ENCODE peak calls at places on chromosomes 3 and 15, in four cellular contexts. C is AG08396; J is activated gamma-delta T cell treated with anti-CD3 and anti-CD28 coated beads, Interleukin-2, amount 50 U/mL, for 16 hours; Q is T-cell. R is an unnamed sample.

GRCh38 chr3:139588450-139588849 is 48.9 kb upstream of the RBP1 start:
- DNase-seq in C (peak), J (no peak), Q (no peak), R (no peak)

GRCh38 chr3:40505599-40506462 is at the start of gene ZNF620:
- DNase-seq in C (peak), J (peak), Q (peak), R (no peak)

GRCh38 chr3:45986303-45986982 is 9.2 kb downstream of the FYCO1 start:
- DNase-seq in C (peak), J (no peak), Q (no peak), R (no peak)

GRCh38 chr3:13237776-13238490 is 164.7 kb upstream of the IQSEC1 start:
- DNase-seq in C (no peak), J (no peak), Q (no peak), R (no peak)

GRCh38 chr3:71008350-71008923 is 575.1 kb downstream of the FOXP1 start:
- DNase-seq in C (no peak), J (no peak), Q (no peak), R (no peak)

GRCh38 chr15:74123131-74123429 is 7.3 kb upstream of the ISLR2 start:
- DNase-seq in C (no peak), J (no peak), Q (no peak), R (no peak)

GRCh38 chr3:2456788-2457187 is 358.1 kb downstream of the CNTN4 start:
- DNase-seq in C (no peak), J (no peak), Q (no peak), R (no peak)

GRCh38 chr15:80891006-80891405 is 98.6 kb downstream of the MESD start:
- DNase-seq in C (no peak), J (no peak), Q (no peak), R (no peak)

GRCh38 chr3:152595975-152596832 is 238.7 kb upstream of the P2RY1 start:
- DNase-seq in C (peak), J (no peak), Q (peak), R (peak)

GRCh38 chr3:197883541-197883940 is 66.4 kb upstream of the RPL35A start:
- DNase-seq in C (no peak), J (no peak), Q (no peak), R (no peak)

GRCh38 chr3:98906230-98906629 is 4.7 kb upstream of the DCBLD2 start:
- DNase-seq in C (peak), J (no peak), Q (no peak), R (peak)

GRCh38 chr3:1190576-1190975 is 97.8 kb downstream of the CNTN6 start:
- DNase-seq in C (no peak), J (no peak), Q (no peak), R (no peak)

GRCh38 chr3:104717828-104718196 is 648.9 kb upstream of the ALCAM start:
- DNase-seq in C (no peak), J (no peak), Q (no peak), R (no peak)